ENCODE peak calls at places on chromosome 6, in seven cellular contexts. Q is H1; E is pancreas; U is bronchial epithelial cell; T is CD4-positive, alpha-beta T cell; R is CD8-positive, alpha-beta T cell; N is A549. P is an unnamed sample.

GRCh38 chr6:69220293-69220847 is 576.4 kb downstream of the LMBRD1 start:
- DNase-seq in Q (no peak), E (no peak), U (no peak), T (no peak), R (no peak), N (no peak), P (no peak)

GRCh38 chr6:113047148-113047547 is 700.0 kb downstream of the RFPL4B start:
- DNase-seq in Q (no peak), E (no peak), U (no peak), T (no peak), R (no peak), N (peak; percentile 34), P (no peak)

GRCh38 chr6:153129873-153130514 is 1.1 kb downstream of the RGS17 start:
- DNase-seq in Q (no peak), E (no peak), U (no peak), T (no peak), R (no peak), N (no peak), P (no peak)

GRCh38 chr6:22322103-22322882 is 25.5 kb upstream of the PRL start:
- DNase-seq in Q (no peak), E (no peak), U (no peak), T (no peak), R (no peak), N (no peak), P (no peak)

GRCh38 chr6:34901930-34902329 is 12.9 kb downstream of the ANKS1A start:
- DNase-seq in Q (no peak), E (no peak), U (no peak), T (no peak), R (no peak), N (no peak), P (no peak)

GRCh38 chr6:16769131-16769985 is 8.1 kb upstream of the ATXN1 start:
- DNase-seq in Q (no peak), E (peak; percentile 43), U (peak; percentile 95), T (peak; percentile 66), R (peak; percentile 76), N (peak; percentile 91), P (no peak)

GRCh38 chr6:21732731-21733130 is 139.2 kb downstream of the SOX4 start:
- DNase-seq in Q (no peak), E (no peak), U (no peak), T (no peak), R (no peak), N (no peak), P (no peak)

GRCh38 chr6:26260791-26261484 is 104.1 kb upstream of the BTN3A2 start:
- DNase-seq in Q (no peak), E (no peak), U (no peak), T (no peak), R (no peak), N (no peak), P (no peak)

GRCh38 chr6:109055771-109056235 is 38.8 kb downstream of the SESN1 start:
- DNase-seq in Q (no peak), E (no peak), U (peak; percentile 33), T (no peak), R (no peak), N (no peak), P (no peak)

GRCh38 chr6:43910638-43911353 is 140.8 kb downstream of the VEGFA start:
- DNase-seq in Q (no peak), E (no peak), U (peak; percentile 88), T (no peak), R (no peak), N (peak; percentile 42), P (no peak)

GRCh38 chr6:73695619-73696421 is at the start of gene CD109:
- DNase-seq in Q (peak; percentile 33), E (peak; percentile 11), U (peak; percentile 92), T (peak; percentile 51), R (no peak), N (peak; percentile 89), P (peak; percentile 67)

GRCh38 chr6:25586927-25587326 is 65.1 kb upstream of the SCGN start:
- DNase-seq in Q (no peak), E (no peak), U (no peak), T (no peak), R (no peak), N (no peak), P (no peak)

GRCh38 chr6:137369135-137369534 is 125.1 kb downstream of the OLIG3 start:
- DNase-seq in Q (no peak), E (no peak), U (no peak), T (no peak), R (no peak), N (no peak), P (no peak)

GRCh38 chr6:137371634-137372016 is 122.6 kb downstream of the OLIG3 start:
- DNase-seq in Q (no peak), E (no peak), U (no peak), T (no peak), R (no peak), N (no peak), P (no peak)

GRCh38 chr6:137373296-137373695 is 120.9 kb downstream of the OLIG3 start:
- DNase-seq in Q (no peak), E (no peak), U (no peak), T (no peak), R (no peak), N (no peak), P (no peak)

GRCh38 chr6:137372532-137372931 is 121.7 kb downstream of the OLIG3 start:
- DNase-seq in Q (no peak), E (no peak), U (no peak), T (no peak), R (no peak), N (no peak), P (no peak)

GRCh38 chr6:137370871-137371633 is 123.1 kb downstream of the OLIG3 start:
- DNase-seq in Q (no peak), E (no peak), U (no peak), T (no peak), R (no peak), N (peak; percentile 13), P (no peak)
- TF ChIP-seq CTCF in Q (peak; percentile 38), E (no peak), U (peak; percentile 6), T (no peak), R (no peak), N (no peak), P (no peak)

DNA sequence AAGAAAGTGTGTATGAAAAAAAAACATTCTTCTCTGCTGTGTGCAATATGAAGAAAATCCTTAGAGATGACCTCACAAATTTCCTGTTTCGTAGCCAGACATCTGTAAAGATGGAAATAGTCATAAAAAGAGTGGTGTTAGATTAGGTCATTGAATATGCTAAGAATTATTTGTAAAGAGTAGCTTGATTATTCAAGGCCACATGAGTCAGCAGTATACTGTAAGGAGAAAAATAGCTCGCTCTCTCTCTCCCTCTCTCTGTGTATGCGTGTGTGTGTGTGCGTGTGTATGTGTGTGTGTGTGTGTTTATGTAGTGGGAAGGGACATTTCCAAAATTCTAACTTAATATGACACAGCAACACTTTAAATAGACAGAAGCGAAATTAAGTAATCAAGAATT is 78.8 kb downstream of the PTCHD4 start:
- DNase-seq in Q (no peak), E (no peak), U (peak; percentile 77), T (no peak), R (no peak), N (peak; percentile 8), P (no peak)
- TF ChIP-seq CTCF in Q (no peak), E (no peak), U (no peak), T (no peak), R (no peak), N (no peak), P (no peak)

DNA sequence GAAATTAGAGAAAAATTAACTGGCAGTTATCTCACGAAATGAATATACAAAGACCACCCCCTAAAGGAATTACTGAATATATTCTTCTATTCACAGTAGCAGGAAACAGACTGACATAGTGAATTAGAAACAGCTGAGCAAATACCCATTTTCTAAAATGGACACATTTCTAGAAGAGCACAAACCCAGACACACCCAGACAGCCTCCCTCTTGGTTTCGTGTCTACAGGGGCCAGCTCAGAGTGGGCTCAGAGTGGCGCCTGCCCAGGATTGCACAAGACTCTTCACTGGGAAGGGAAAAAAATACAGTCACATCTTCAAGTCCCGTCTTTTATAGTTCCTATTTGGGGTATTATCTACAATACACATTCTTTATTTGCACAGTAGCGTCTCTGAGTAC is 246.2 kb upstream of the AFDN start:
- DNase-seq in Q (no peak), E (no peak), U (no peak), T (no peak), R (no peak), N (no peak), P (peak; percentile 11)
- TF ChIP-seq CTCF in Q (no peak), E (no peak), U (no peak), T (no peak), R (no peak), N (no peak), P (no peak)

GRCh38 chr6:5731435-5731834 is 275.3 kb downstream of the NRN1 start:
- DNase-seq in Q (no peak), E (no peak), U (no peak), T (no peak), R (no peak), N (no peak), P (no peak)

GRCh38 chr6:5726976-5727718 is 279.6 kb downstream of the NRN1 start:
- DNase-seq in Q (no peak), E (no peak), U (no peak), T (no peak), R (no peak), N (no peak), P (no peak)

GRCh38 chr6:5730586-5731263 is 276.0 kb downstream of the NRN1 start:
- DNase-seq in Q (no peak), E (no peak), U (peak; percentile 30), T (no peak), R (no peak), N (no peak), P (no peak)

GRCh38 chr6:5728726-5729434 is 277.8 kb downstream of the NRN1 start:
- DNase-seq in Q (no peak), E (no peak), U (peak; percentile 94), T (no peak), R (no peak), N (no peak), P (no peak)

DNA sequence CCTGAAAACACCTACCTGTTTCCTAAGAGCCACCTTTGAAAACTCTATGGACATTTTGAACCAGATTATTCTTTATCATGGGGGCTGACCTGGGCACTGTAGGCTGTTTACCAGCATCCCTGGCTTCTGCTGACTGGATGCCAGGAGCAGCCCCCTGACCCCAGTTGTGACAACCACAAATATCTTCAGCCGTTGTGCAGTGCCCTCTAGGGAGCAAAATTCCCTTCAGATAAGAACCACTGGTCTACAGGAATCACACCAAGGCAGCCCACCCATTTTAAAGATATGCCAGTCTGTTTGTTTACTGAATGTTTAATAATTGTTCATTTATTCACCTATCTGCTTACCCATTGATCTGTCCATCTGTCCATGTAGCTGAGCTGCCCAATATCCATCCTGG is 276.9 kb downstream of the NRN1 start:
- DNase-seq in Q (no peak), E (no peak), U (no peak), T (no peak), R (no peak), N (no peak), P (no peak)
- TF ChIP-seq CTCF in Q (peak; percentile 31), E (no peak), U (no peak), T (no peak), R (no peak), N (no peak), P (no peak)

P was measured in mesothelial cell of epicardium.